ENCODE peak calls at places on chromosome 22, in four cellular contexts. M, V, Q and S are unnamed samples.
A peak's percentile ranks its signal among the peaks of the same experiment; 100 is the strongest.

GRCh38 chr22:33985506-33985905 is 65.2 kb upstream of the LARGE1 start:
- DNase-seq in Q (no peak), M (no peak), V (no peak), S (no peak)

GRCh38 chr22:35524966-35525686 is 15.5 kb upstream of the RASD2 start:
- DNase-seq in M (no peak), V (no peak), Q (no peak), S (no peak)

GRCh38 chr22:24432059-24432853 is 4.9 kb downstream of the ADORA2A start:
- DNase-seq in M (no peak), Q (no peak), V (no peak), S (peak; percentile 16)

GRCh38 chr22:18024276-18024939 is at the start of gene MICAL3:
- DNase-seq in M (peak; percentile 43), V (peak; percentile 74), Q (peak; percentile 39), S (peak; percentile 64)

GRCh38 chr22:19717691-19718254 is 3.5 kb downstream of the SEPTIN5 start:
- DNase-seq in V (peak; percentile 92), Q (peak; percentile 65), M (peak; percentile 56), S (peak; percentile 52)

GRCh38 chr22:23894710-23895598 is 771 bp downstream of the MIF start:
- DNase-seq in V (peak; percentile 83), Q (peak; percentile 82), M (peak; percentile 92), S (peak; percentile 63)

GRCh38 chr22:46058591-46059519 is 81.9 kb upstream of the WNT7B start:
- DNase-seq in Q (peak; percentile 22), M (no peak), V (no peak), S (no peak)

GRCh38 chr22:37249946-37250345 is 5.9 kb upstream of the RAC2 start:
- DNase-seq in V (no peak), Q (peak; percentile 40), M (peak; percentile 41), S (no peak)

GRCh38 chr22:33569547-33569946 is 350.7 kb downstream of the LARGE1 start:
- DNase-seq in Q (no peak), V (no peak), M (peak; percentile 45), S (no peak)

GRCh38 chr22:22887621-22888503 is at the start of gene IGLL5:
- DNase-seq in V (no peak), M (no peak), Q (no peak), S (no peak)

GRCh38 chr22:26889794-26890193 is 232.4 kb downstream of the MIAT start:
- DNase-seq in Q (no peak), M (no peak), V (no peak), S (no peak)

GRCh38 chr22:31748490-31748889 is 1.4 kb downstream of the PRR14L start:
- DNase-seq in M (peak; percentile 25), V (no peak), Q (no peak), S (no peak)

GRCh38 chr22:27474112-27474571 is 327.4 kb downstream of the MN1 start:
- DNase-seq in M (no peak), Q (no peak), V (no peak), S (no peak)

GRCh38 chr22:36315325-36315724 is 62.4 kb downstream of the APOL1 start:
- DNase-seq in Q (no peak), M (no peak), V (no peak), S (no peak)

GRCh38 chr22:40030026-40030756 is 35.4 kb downstream of the FAM83F start:
- DNase-seq in Q (no peak), M (no peak), V (no peak), S (no peak)

GRCh38 chr22:37290737-37291136 is 8.4 kb downstream of the CYTH4 start:
- DNase-seq in Q (no peak), M (no peak), V (no peak), S (peak; percentile 69)

GRCh38 chr22:29310065-29310862 is 3.8 kb downstream of the GAS2L1 start:
- DNase-seq in M (no peak), V (peak; percentile 57), Q (no peak), S (no peak)

GRCh38 chr22:29311468-29312217 is 3.9 kb downstream of the RASL10A start:
- DNase-seq in V (peak; percentile 46), Q (no peak), M (no peak), S (no peak)

GRCh38 chr22:29309332-29310064 is 3.0 kb downstream of the GAS2L1 start:
- DNase-seq in V (no peak), M (no peak), Q (no peak), S (no peak)

GRCh38 chr22:29312218-29313125 is 3.0 kb downstream of the RASL10A start:
- DNase-seq in Q (no peak), V (peak; percentile 46), M (no peak), S (no peak)

GRCh38 chr22:29310863-29311339 is 4.5 kb downstream of the GAS2L1 start:
- DNase-seq in V (peak; percentile 82), Q (peak; percentile 84), M (peak; percentile 95), S (peak; percentile 96)
- H3K56ac ChIP-seq in V (no peak overlapping the region), Q (no peak overlapping the region), M (no peak overlapping the region), S (no peak overlapping the region)

GRCh38 chr22:49962012-49962750 is 1.6 kb downstream of the PIM3 start:
- DNase-seq in M (peak; percentile 92), V (peak; percentile 77), Q (peak; percentile 92), S (peak; percentile 93)

GRCh38 chr22:49959782-49960158 is 802 bp upstream of the PIM3 start:
- DNase-seq in V (no peak), Q (peak; percentile 72), M (no peak), S (no peak)

GRCh38 chr22:49960159-49960966 is at the start of gene PIM3:
- DNase-seq in Q (peak; percentile 94), M (peak; percentile 97), V (peak; percentile 87), S (peak; percentile 95)

GRCh38 chr22:49961601-49962011 is 1.0 kb downstream of the PIM3 start:
- DNase-seq in M (no peak), V (no peak), Q (peak; percentile 45), S (no peak)

GRCh38 chr22:49960967-49961600 is 512 bp downstream of the PIM3 start:
- DNase-seq in M (peak; percentile 63), V (peak; percentile 71), Q (no peak), S (no peak)
- H3K9ac ChIP-seq in M (peak overlapping the region; percentile 87), V (peak overlapping the region; percentile 66), Q (peak overlapping the region; percentile 77), S (peak overlapping the region; percentile 68)

GRCh38 chr22:21738081-21738480 is 2.5 kb upstream of the YPEL1 start:
- DNase-seq in V (no peak), M (no peak), Q (no peak), S (no peak)

GRCh38 chr22:21738966-21739365 is 3.4 kb upstream of the YPEL1 start:
- DNase-seq in Q (no peak), V (no peak), M (no peak), S (no peak)

GRCh38 chr22:21739828-21740377 is 4.3 kb upstream of the YPEL1 start:
- DNase-seq in Q (no peak), V (no peak), M (no peak), S (no peak)

GRCh38 chr22:21741790-21742189 is 6.2 kb upstream of the YPEL1 start:
- DNase-seq in Q (no peak), V (no peak), M (no peak), S (no peak)

GRCh38 chr22:21741059-21741458 is 5.5 kb upstream of the YPEL1 start:
- DNase-seq in M (no peak), Q (no peak), V (no peak), S (no peak)
- H3K23ac ChIP-seq in M (no peak overlapping the region), Q (no peak overlapping the region), V (no peak overlapping the region), S (no peak overlapping the region)

GRCh38 chr22:41169157-41169556 is 36.0 kb upstream of the L3MBTL2 start:
- DNase-seq in V (no peak), Q (no peak), M (no peak), S (no peak)
- H3K56ac ChIP-seq in V (no peak overlapping the region), Q (no peak overlapping the region), M (no peak overlapping the region), S (no peak overlapping the region)